ENCODE peak calls at places on chromosomes 13 and 19, in ten cellular contexts. Z is AG09309, X is fibroblast of lung, B is DND-41, N is ovary, M is heart left ventricle, A is AG10803, V is ascending aorta, D is cardiac fibroblast, O is AG04450. C is an unnamed sample.
A peak's percentile ranks its signal among the peaks of the same experiment; 100 is the strongest.

GRCh38 chr19:5960005-5961001 is 17.6 kb downstream of the RANBP3 start:
- DNase-seq in B (no peak), N (no peak), X (no peak), M (peak; percentile 69), D (no peak), A (no peak), V (no peak), Z (no peak), O (no peak), C (no peak)

GRCh38 chr19:6424190-6424938 is at the start of gene KHSRP:
- DNase-seq in Z (no peak), B (peak; percentile 60), A (no peak), V (no peak), O (no peak), X (no peak), D (no peak), N (peak; percentile 66), M (no peak), C (peak; percentile 46)

GRCh38 chr19:3047307-3048189 is 14.7 kb downstream of the TLE5 start:
- DNase-seq in Z (peak; percentile 20), D (peak; percentile 77), N (peak; percentile 91), O (peak; percentile 23), X (peak; percentile 89), V (peak; percentile 49), B (peak; percentile 71), M (peak; percentile 69), A (peak; percentile 76), C (peak; percentile 37)

GRCh38 chr13:99086149-99086868 is 108.4 kb upstream of the DOCK9 start:
- DNase-seq in D (peak; percentile 43), A (peak; percentile 41), N (peak; percentile 76), M (peak; percentile 53), B (peak; percentile 70), X (peak; percentile 42), V (no peak), O (no peak), Z (no peak), C (peak; percentile 62)

GRCh38 chr19:41940443-41941409 is 12.5 kb upstream of the ERFL start:
- DNase-seq in A (no peak), N (no peak), B (no peak), Z (no peak), D (no peak), V (no peak), X (no peak), M (no peak), O (no peak), C (peak; percentile 44)

GRCh38 chr19:45498411-45499195 is at the start of gene PPM1N:
- DNase-seq in M (no peak), O (no peak), N (no peak), X (no peak), D (peak; percentile 28), A (peak; percentile 19), B (peak; percentile 64), V (no peak), Z (no peak), C (peak; percentile 79)

GRCh38 chr19:35501684-35502083 is 11.4 kb upstream of the KRTDAP start:
- DNase-seq in A (no peak), N (peak; percentile 54), D (no peak), B (no peak), V (no peak), Z (no peak), X (peak; percentile 9), M (no peak), O (no peak), C (no peak)

GRCh38 chr19:12331211-12331941 is 2.1 kb downstream of the ZNF563 start:
- DNase-seq in V (no peak), N (no peak), Z (no peak), D (no peak), B (peak; percentile 30), O (no peak), M (peak; percentile 29), A (no peak), X (no peak), C (peak; percentile 84)

GRCh38 chr13:25654332-25654731 is 282.6 kb downstream of the ATP8A2 start:
- DNase-seq in Z (no peak), V (no peak), D (no peak), X (no peak), N (no peak), M (no peak), B (no peak), A (no peak), O (no peak), C (no peak)

GRCh38 chr13:45206340-45206739 is 5.5 kb upstream of the KCTD4 start:
- DNase-seq in A (peak; percentile 93), Z (peak; percentile 77), V (no peak), X (peak; percentile 79), B (no peak), M (no peak), N (no peak), D (peak; percentile 98), O (peak; percentile 74), C (peak; percentile 66)

GRCh38 chr19:37986048-37986750 is 79.2 kb downstream of the SIPA1L3 start:
- DNase-seq in D (no peak), X (no peak), N (no peak), O (no peak), B (peak; percentile 11), M (no peak), Z (no peak), V (no peak), A (no peak), C (peak; percentile 65)

GRCh38 chr19:56080669-56081401 is 40.3 kb downstream of the ZNF787 start:
- DNase-seq in Z (peak; percentile 42), N (peak; percentile 71), M (peak; percentile 76), O (peak; percentile 37), V (peak; percentile 14), A (peak; percentile 82), X (peak; percentile 77), B (peak; percentile 69), D (peak; percentile 85), C (peak; percentile 91)

GRCh38 chr13:85833938-85834337 is 34.7 kb upstream of the SLITRK6 start:
- DNase-seq in X (no peak), O (no peak), B (no peak), M (no peak), N (no peak), D (no peak), Z (no peak), V (no peak), A (no peak), C (no peak)

GRCh38 chr19:45403781-45404556 is 900 bp downstream of the PPP1R13L start:
- DNase-seq in V (no peak), D (peak; percentile 54), Z (no peak), B (no peak), A (peak; percentile 31), O (no peak), X (no peak), M (peak; percentile 62), N (peak; percentile 60), C (peak; percentile 73)

GRCh38 chr13:44276061-44276460 is 97.6 kb upstream of the SERP2 start:
- DNase-seq in B (peak; percentile 57), M (no peak), X (no peak), N (no peak), D (no peak), O (no peak), Z (no peak), V (no peak), A (no peak), C (no peak)

DNA sequence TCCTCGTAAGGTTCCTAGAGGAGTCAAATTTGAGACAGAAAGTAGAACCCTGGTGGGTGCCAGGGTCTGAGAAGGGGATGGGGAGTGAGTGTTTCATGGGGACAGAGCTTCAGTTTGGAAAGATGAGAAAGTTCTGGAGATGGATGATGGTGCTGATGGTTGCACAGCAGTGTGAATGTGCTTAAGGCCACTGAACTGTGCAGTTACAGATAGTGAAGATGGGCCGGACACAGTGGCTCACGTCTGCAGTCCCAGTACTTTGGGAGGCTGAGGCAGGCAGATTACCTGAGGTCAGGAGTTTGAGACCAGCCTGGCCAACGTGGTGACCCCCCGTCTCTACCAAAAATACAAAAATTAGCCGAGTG is 917 bp downstream of the SPC24 start:
- DNase-seq in X (no peak), Z (no peak), B (no peak), D (no peak), V (no peak), M (no peak), A (no peak), O (no peak), N (no peak), C (no peak)
- H3K4me3 ChIP-seq in X (peak overlapping the region; percentile 93), Z (peak overlapping the region; percentile 62), B (peak overlapping the region; percentile 100), D (peak overlapping the region; percentile 97), V (no peak overlapping the region), M (no peak overlapping the region), A (peak overlapping the region; percentile 81), O (peak overlapping the region; percentile 92), N (no peak overlapping the region), C (peak overlapping the region; percentile 100)

DNA sequence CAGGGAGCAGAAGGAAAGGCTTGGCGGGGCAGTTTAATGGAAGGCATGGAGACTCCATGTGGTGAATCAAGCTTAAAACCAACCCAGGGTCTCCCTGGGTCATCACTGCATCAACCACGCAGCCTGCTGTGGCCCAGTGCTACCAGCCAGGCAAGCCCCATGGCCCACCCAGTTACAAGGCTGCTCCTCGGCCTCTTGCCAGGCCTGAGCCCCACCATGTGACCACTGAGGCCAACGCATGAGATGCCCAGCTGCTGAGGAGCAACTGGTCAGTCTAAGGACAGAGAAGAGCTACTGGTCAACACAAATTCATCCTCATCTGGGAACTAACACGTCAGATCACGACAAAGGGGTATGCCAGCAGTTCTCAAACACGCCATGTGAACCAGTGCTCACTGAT is 15.4 kb upstream of the KPTN start:
- DNase-seq in M (no peak), D (no peak), N (no peak), Z (no peak), X (no peak), A (no peak), B (no peak), O (no peak), V (no peak), C (no peak)
- TF ChIP-seq CTCF in M (no peak), D (no peak), N (no peak), Z (no peak), X (no peak), A (no peak), B (no peak), O (no peak), V (no peak), C (no peak)

GRCh38 chr19:16726916-16727315 is 7.3 kb downstream of the NWD1 start:
- DNase-seq in B (no peak), Z (no peak), D (no peak), V (no peak), A (no peak), O (no peak), M (no peak), N (no peak), X (no peak), C (no peak)

DNA sequence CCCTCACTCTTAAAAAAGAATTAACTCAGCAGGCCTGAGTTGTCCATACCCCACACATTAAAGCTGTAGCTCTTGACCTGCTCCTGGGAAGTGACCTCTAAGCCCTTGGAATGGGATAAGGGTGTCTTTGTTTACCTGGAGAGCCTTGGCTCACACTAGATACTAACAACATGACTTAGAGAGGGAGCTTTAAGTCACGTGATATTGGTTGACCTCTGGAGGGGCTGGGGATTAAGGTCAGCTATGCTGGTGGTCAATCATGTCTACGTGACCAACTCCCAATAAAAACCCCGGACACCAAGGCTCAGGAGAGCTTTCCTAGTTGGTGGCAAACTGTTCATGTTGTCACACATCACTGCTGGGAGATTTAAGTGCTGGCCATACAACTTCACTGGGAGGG is 2.9 kb downstream of the NWD1 start:
- DNase-seq in B (no peak), M (no peak), D (no peak), A (no peak), N (no peak), V (no peak), O (no peak), X (no peak), Z (no peak), C (no peak)
- H3K4me3 ChIP-seq in B (no peak overlapping the region), M (no peak overlapping the region), D (no peak overlapping the region), A (no peak overlapping the region), N (no peak overlapping the region), V (no peak overlapping the region), O (no peak overlapping the region), X (no peak overlapping the region), Z (no peak overlapping the region), C (no peak overlapping the region)

GRCh38 chr19:48321622-48322591 is 3.4 kb upstream of the EMP3 start:
- DNase-seq in A (peak; percentile 99), M (peak; percentile 99), B (peak; percentile 99), N (peak; percentile 100), V (peak; percentile 94), Z (peak; percentile 94), X (peak; percentile 99), D (peak; percentile 99), O (peak; percentile 97), C (peak; percentile 100)
- TF ChIP-seq CTCF in A (no peak), M (no peak), B (no peak), N (peak; percentile 2), V (no peak), Z (no peak), X (no peak), D (no peak), O (no peak), C (no peak)